ENCODE peak calls at places on chromosomes 2 and 18, in six cellular contexts. U is pancreas, Y is lower leg skin, T is AML-193, K is pulmonary artery endothelial cell, F is dorsolateral prefrontal cortex. Z is an unnamed sample.

GRCh38 chr2:39648574-39648973 is 17.1 kb upstream of the TMEM178A start:
- DNase-seq in U (no peak), F (no peak), T (no peak), Y (no peak), K (no peak), Z (no peak)

GRCh38 chr2:62631160-62632085 is 74.1 kb upstream of the EHBP1 start:
- DNase-seq in U (no peak), Y (no peak), F (no peak), T (no peak), K (no peak), Z (no peak)

GRCh38 chr2:193461431-193461946 is 1266.8 kb upstream of the TMEFF2 start:
- DNase-seq in K (no peak), U (no peak), Y (no peak), F (no peak), T (no peak), Z (no peak)

GRCh38 chr2:208134928-208135586 is 5.4 kb upstream of the CRYGC start:
- DNase-seq in U (no peak), Y (no peak), K (no peak), T (peak), F (no peak), Z (no peak)

GRCh38 chr2:131724019-131724418 is 196.3 kb downstream of the CCDC74A start:
- DNase-seq in F (no peak), T (no peak), U (no peak), Y (no peak), K (no peak), Z (no peak)

GRCh38 chr2:241047253-241048010 is 49.0 kb downstream of the SNED1 start:
- DNase-seq in U (no peak), T (no peak), Y (no peak), K (no peak), F (no peak), Z (no peak)

GRCh38 chr2:238285653-238286082 is 2.7 kb downstream of the PER2 start:
- DNase-seq in Y (peak), U (peak), K (no peak), T (no peak), F (peak), Z (no peak)

GRCh38 chr18:45416168-45416567 is 199.1 kb upstream of the SLC14A2 start:
- DNase-seq in U (no peak), Y (no peak), F (no peak), T (no peak), K (no peak), Z (no peak)

GRCh38 chr2:138919336-138919735 is 139.1 kb upstream of the NXPH2 start:
- DNase-seq in Y (no peak), U (no peak), F (no peak), T (no peak), K (no peak), Z (no peak)

Z was measured in A673.